ENCODE peak calls at places on chromosome 6, in five cellular contexts. Q, D, M, K and L are unnamed samples.

GRCh38 chr6:5422321-5422915 is 161.1 kb downstream of the FARS2 start:
- DNase-seq in Q (peak; percentile 62), D (no peak), M (peak; percentile 71), K (peak; percentile 57), L (peak; percentile 47)

GRCh38 chr6:132133734-132134490 is 182.7 kb upstream of the CCN2 start:
- DNase-seq in Q (peak; percentile 35), D (no peak), M (no peak), K (no peak), L (no peak)

GRCh38 chr6:101747160-101747559 is 353.7 kb downstream of the GRIK2 start:
- DNase-seq in Q (no peak), D (no peak), M (no peak), K (no peak), L (no peak)

GRCh38 chr6:137237413-137238170 is 18.4 kb upstream of the IFNGR1 start:
- DNase-seq in Q (peak; percentile 88), D (no peak), M (no peak), K (no peak), L (peak; percentile 89)

GRCh38 chr6:3022765-3023662 is 23.3 kb downstream of the NQO2 start:
- DNase-seq in Q (no peak), D (no peak), M (peak; percentile 48), K (no peak), L (no peak)

GRCh38 chr6:32970413-32971244 is 2.2 kb downstream of the BRD2 start:
- DNase-seq in Q (peak; percentile 90), D (peak; percentile 70), M (peak; percentile 80), K (peak; percentile 87), L (peak; percentile 93)

GRCh38 chr6:152160346-152160745 is 352.9 kb downstream of the ESR1 start:
- DNase-seq in Q (no peak), D (no peak), M (no peak), K (no peak), L (no peak)

GRCh38 chr6:119482850-119483285 is 133.3 kb upstream of the MAN1A1 start:
- DNase-seq in Q (no peak), D (no peak), M (no peak), K (no peak), L (no peak)

GRCh38 chr6:77457720-77458349 is 5.5 kb downstream of the HTR1B start:
- DNase-seq in Q (peak; percentile 97), D (peak; percentile 73), M (peak; percentile 85), K (peak; percentile 84), L (peak; percentile 95)

GRCh38 chr6:142279350-142280180 is 22.2 kb upstream of the ADGRG6 start:
- DNase-seq in Q (peak; percentile 37), D (no peak), M (no peak), K (no peak), L (peak; percentile 45)

GRCh38 chr6:33162471-33162870 is 29.8 kb downstream of the COL11A2 start:
- DNase-seq in Q (no peak), D (no peak), M (no peak), K (no peak), L (no peak)

GRCh38 chr6:87213364-87213763 is 58.0 kb downstream of the ZNF292 start:
- DNase-seq in Q (no peak), D (no peak), M (no peak), K (no peak), L (no peak)

GRCh38 chr6:167399599-167399998 is 74.7 kb downstream of the TTLL2 start:
- DNase-seq in Q (no peak), D (no peak), M (no peak), K (no peak), L (no peak)

GRCh38 chr6:21678990-21679389 is 85.4 kb downstream of the SOX4 start:
- DNase-seq in Q (peak; percentile 78), D (no peak), M (no peak), K (peak; percentile 42), L (peak; percentile 65)

GRCh38 chr6:35297541-35298481 is at the start of gene DEF6:
- DNase-seq in Q (peak; percentile 82), D (peak; percentile 67), M (peak; percentile 95), K (peak; percentile 85), L (peak; percentile 84)

GRCh38 chr6:24460966-24461365 is 28.4 kb downstream of the GPLD1 start:
- DNase-seq in Q (no peak), D (no peak), M (no peak), K (no peak), L (no peak)

GRCh38 chr6:4943716-4944115 is 60.1 kb downstream of the RPP40 start:
- DNase-seq in Q (peak; percentile 18), D (no peak), M (no peak), K (no peak), L (peak; percentile 68)

GRCh38 chr6:75505426-75505825 is 11.8 kb upstream of the FILIP1 start:
- DNase-seq in Q (no peak), D (no peak), M (no peak), K (no peak), L (no peak)

GRCh38 chr6:108174371-108175175 is 8.8 kb downstream of the NR2E1 start:
- DNase-seq in Q (peak; percentile 44), D (peak; percentile 69), M (peak; percentile 85), K (peak; percentile 82), L (peak; percentile 56)

GRCh38 chr6:111200823-111201134 is 113.5 kb downstream of the SLC16A10 start:
- DNase-seq in Q (no peak), D (no peak), M (no peak), K (no peak), L (no peak)

GRCh38 chr6:87539554-87539953 is 50.2 kb downstream of the RARS2 start:
- DNase-seq in Q (no peak), D (no peak), M (peak; percentile 29), K (no peak), L (no peak)

GRCh38 chr6:99604161-99605073 is 2.2 kb upstream of the PRDM13 start:
- DNase-seq in Q (no peak), D (no peak), M (peak; percentile 54), K (peak; percentile 57), L (no peak)

GRCh38 chr6:104597541-104598050 is 262.1 kb downstream of the HACE1 start:
- DNase-seq in Q (no peak), D (no peak), M (no peak), K (no peak), L (no peak)

GRCh38 chr6:13273202-13273930 is 55.0 kb downstream of the TBC1D7 start:
- DNase-seq in Q (no peak), D (no peak), M (no peak), K (no peak), L (no peak)

GRCh38 chr6:138377844-138378243 is at the start of gene SMIM28:
- DNase-seq in Q (no peak), D (no peak), M (no peak), K (no peak), L (no peak)

GRCh38 chr6:133814797-133815196 is 74.1 kb upstream of the TCF21 start:
- DNase-seq in Q (peak; percentile 71), D (no peak), M (no peak), K (no peak), L (peak; percentile 69)

GRCh38 chr6:18464176-18464575 is 77.0 kb downstream of the RNF144B start:
- DNase-seq in Q (no peak), D (no peak), M (no peak), K (no peak), L (no peak)

GRCh38 chr6:157273756-157274088 is 49.6 kb downstream of the TMEM242 start:
- DNase-seq in Q (peak; percentile 9), D (no peak), M (peak; percentile 63), K (no peak), L (peak; percentile 54)

GRCh38 chr6:36493859-36494258 is 51.1 kb downstream of the KCTD20 start:
- DNase-seq in Q (no peak), D (peak; percentile 29), M (no peak), K (no peak), L (no peak)

GRCh38 chr6:127422791-127423190 is 36.4 kb downstream of the KIAA0408 start:
- DNase-seq in Q (no peak), D (no peak), M (no peak), K (no peak), L (no peak)
- H3K9me3 ChIP-seq in Q (no peaks in the 10 kb centered on the region), D (no peaks in the 10 kb centered on the region), M (no peaks in the 10 kb centered on the region), K (no peaks in the 10 kb centered on the region), L (no peaks in the 10 kb centered on the region)

DNA sequence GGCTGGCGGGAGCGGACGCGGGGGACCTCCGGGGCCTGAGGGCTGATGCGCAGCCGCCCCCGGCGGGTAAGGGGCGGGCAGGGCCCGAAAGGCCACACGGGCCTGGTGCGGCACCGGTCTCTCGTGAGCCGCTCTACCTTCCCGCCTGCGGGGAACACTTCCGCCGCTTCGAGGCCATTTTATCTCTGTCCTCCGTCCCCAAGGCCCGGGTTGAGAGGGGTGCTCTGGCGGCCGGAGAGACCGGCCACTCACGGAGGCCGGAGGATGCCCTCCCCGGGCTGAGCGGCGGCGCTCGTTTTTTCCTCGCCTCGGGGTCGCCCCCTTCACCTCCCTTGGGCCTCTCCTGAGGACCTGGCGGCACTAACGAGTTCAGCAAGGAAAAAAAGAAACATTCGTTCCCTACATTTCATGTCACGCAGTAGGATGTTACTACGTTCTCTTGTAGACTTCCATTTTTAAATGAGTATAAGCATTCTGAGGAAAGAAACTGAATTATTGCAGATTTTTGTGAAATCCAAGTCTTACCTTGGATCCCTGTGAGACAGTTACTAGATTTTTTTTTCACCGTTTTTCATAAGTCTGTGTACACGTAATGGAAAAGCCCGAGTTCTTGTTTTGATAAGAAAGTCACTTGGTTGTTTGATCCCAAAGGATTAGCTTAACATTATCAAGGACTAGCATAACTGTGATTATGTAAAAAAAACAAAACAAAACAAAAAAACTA is 573 bp downstream of the WTAP start:
- DNase-seq in Q (no peak), D (peak; percentile 38), M (no peak), K (no peak), L (peak; percentile 60)
- H3K23ac ChIP-seq in Q (peak overlapping the region; percentile 72), D (peak overlapping the region; percentile 100), M (no peak overlapping the region), K (no peak overlapping the region), L (peak overlapping the region; percentile 98)

GRCh38 chr6:11276911-11277274 is 44.4 kb upstream of the NEDD9 start:
- DNase-seq in Q (no peak), D (no peak), M (no peak), K (no peak), L (peak; percentile 33)
- H2BK5ac ChIP-seq in Q (peak overlapping the region; percentile 57), D (no peak overlapping the region), M (no peak overlapping the region), K (no peak overlapping the region), L (no peak overlapping the region)

GRCh38 chr6:11727995-11728961 is 50.3 kb downstream of the ADTRP start:
- DNase-seq in Q (no peak), D (no peak), M (no peak), K (no peak), L (no peak)
- H3K9me3 ChIP-seq in Q (no peaks in the 10 kb centered on the region), D (no peaks in the 10 kb centered on the region), M (no peaks in the 10 kb centered on the region), K (no peaks in the 10 kb centered on the region), L (no peaks in the 10 kb centered on the region)

GRCh38 chr6:41635365-41635764 is 2.9 kb upstream of the MDFI start:
- DNase-seq in Q (no peak), D (no peak), M (no peak), K (no peak), L (no peak)

GRCh38 chr6:41633235-41633634 is 5.0 kb upstream of the MDFI start:
- DNase-seq in Q (no peak), D (no peak), M (no peak), K (no peak), L (no peak)

GRCh38 chr6:41637179-41638001 is 878 bp upstream of the MDFI start:
- DNase-seq in Q (no peak), D (no peak), M (peak; percentile 55), K (peak; percentile 71), L (peak; percentile 49)

GRCh38 chr6:41636803-41637178 is 1.5 kb upstream of the MDFI start:
- DNase-seq in Q (no peak), D (no peak), M (peak; percentile 80), K (peak; percentile 79), L (peak; percentile 51)

DNA sequence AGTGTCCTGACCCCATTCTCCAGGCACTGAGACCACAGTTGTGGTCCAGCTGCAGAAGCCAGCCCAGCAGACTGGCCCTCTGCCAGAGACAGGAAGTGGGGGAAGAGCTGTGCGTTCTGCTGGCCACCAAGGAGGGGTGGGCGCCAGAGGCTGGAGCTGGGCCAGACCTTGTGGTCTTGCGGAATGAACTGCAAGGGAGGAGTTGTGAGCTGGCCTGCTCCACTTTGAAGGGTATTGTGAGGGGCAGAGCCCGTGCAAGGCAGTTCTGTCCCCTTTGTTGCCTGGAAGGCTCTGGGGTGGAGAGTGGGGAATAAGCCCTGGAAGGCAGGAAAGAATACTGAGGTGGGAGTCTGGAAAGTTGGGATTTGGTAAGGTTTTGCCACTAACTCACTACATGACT is 3.6 kb upstream of the MDFI start:
- DNase-seq in Q (no peak), D (no peak), M (peak; percentile 57), K (no peak), L (peak; percentile 63)
- H3K23ac ChIP-seq in Q (no peak overlapping the region), D (no peak overlapping the region), M (no peak overlapping the region), K (no peak overlapping the region), L (no peak overlapping the region)